ENCODE peak calls at places on chromosome 5, in nine cellular contexts. K is pancreas; N is cardiac muscle cell; H is mammary epithelial cell; G is CD8-positive, alpha-beta T cell; E is psoas muscle; L is astrocyte; F is GM12878; Y is A549. S is an unnamed sample.

GRCh38 chr5:174329738-174330137 is 284.2 kb downstream of the NSG2 start:
- DNase-seq in E (no peak), L (peak; percentile 65), G (no peak), H (no peak), F (no peak), K (no peak), Y (no peak), N (peak; percentile 11), S (no peak)

GRCh38 chr5:1762121-1762877 is 37.3 kb downstream of the MRPL36 start:
- DNase-seq in L (no peak), N (no peak), G (no peak), E (no peak), Y (no peak), H (no peak), F (no peak), K (peak; percentile 31), S (peak; percentile 8)

GRCh38 chr5:14486486-14486885 is 95.1 kb upstream of the OTULINL start:
- DNase-seq in K (no peak), N (no peak), Y (no peak), H (no peak), F (no peak), L (no peak), G (no peak), E (no peak), S (no peak)

GRCh38 chr5:133939668-133940067 is 28.8 kb downstream of the C5orf15 start:
- DNase-seq in Y (no peak), K (no peak), F (no peak), N (no peak), G (peak; percentile 19), L (no peak), E (no peak), H (no peak), S (no peak)

GRCh38 chr5:112333236-112333850 is 85.7 kb downstream of the EPB41L4A start:
- DNase-seq in E (no peak), H (no peak), L (no peak), F (no peak), Y (no peak), K (no peak), G (no peak), N (no peak), S (no peak)

GRCh38 chr5:14144586-14145355 is 1.6 kb downstream of the TRIO start:
- DNase-seq in G (peak; percentile 53), K (peak; percentile 80), E (peak; percentile 80), H (peak; percentile 86), F (peak; percentile 76), Y (peak; percentile 81), N (peak; percentile 75), L (no peak), S (peak; percentile 67)

GRCh38 chr5:135891804-135892203 is 3.8 kb downstream of the IL9 start:
- DNase-seq in Y (no peak), G (no peak), L (no peak), F (no peak), H (no peak), N (no peak), E (no peak), K (no peak), S (peak; percentile 29)

GRCh38 chr5:170286532-170286931 is 11.0 kb downstream of the LCP2 start:
- DNase-seq in Y (no peak), K (no peak), G (no peak), H (no peak), F (no peak), N (no peak), E (no peak), L (no peak), S (no peak)

GRCh38 chr5:31027726-31028125 is 165.8 kb upstream of the CDH6 start:
- DNase-seq in L (no peak), E (no peak), K (no peak), N (no peak), G (no peak), F (no peak), H (no peak), Y (no peak), S (no peak)

GRCh38 chr5:99879791-99880511 is 655.2 kb upstream of the FAM174A start:
- DNase-seq in L (no peak), H (no peak), N (no peak), G (no peak), E (no peak), K (no peak), Y (no peak), F (no peak), S (peak; percentile 63)

GRCh38 chr5:7755958-7756357 is 95.0 kb downstream of the CFAP90 start:
- DNase-seq in K (no peak), Y (no peak), N (no peak), G (no peak), E (no peak), H (no peak), L (no peak), F (no peak), S (no peak)

GRCh38 chr5:166369326-166369725 is 1922.1 kb upstream of the WWC1 start:
- DNase-seq in N (peak; percentile 20), Y (no peak), H (no peak), F (no peak), K (no peak), L (no peak), G (no peak), E (no peak), S (no peak)

GRCh38 chr5:175696139-175696854 is 38.4 kb downstream of the HRH2 start:
- DNase-seq in L (no peak), G (peak; percentile 83), K (peak; percentile 56), Y (peak; percentile 29), H (peak; percentile 6), F (peak; percentile 1), N (peak; percentile 49), E (peak; percentile 85), S (peak; percentile 88)
- TF ChIP-seq CTCF in L (peak; percentile 20), G (peak; percentile 57), K (peak; percentile 28), Y (peak; percentile 50), H (peak; percentile 31), F (peak; percentile 56), N (peak; percentile 56), E (peak; percentile 33), S (peak; percentile 96)

GRCh38 chr5:178941361-178941760 is 363 bp downstream of the ZNF454 start:
- DNase-seq in N (peak; percentile 37), Y (no peak), G (no peak), L (peak; percentile 13), E (no peak), F (no peak), H (no peak), K (peak; percentile 63), S (no peak)

DNA sequence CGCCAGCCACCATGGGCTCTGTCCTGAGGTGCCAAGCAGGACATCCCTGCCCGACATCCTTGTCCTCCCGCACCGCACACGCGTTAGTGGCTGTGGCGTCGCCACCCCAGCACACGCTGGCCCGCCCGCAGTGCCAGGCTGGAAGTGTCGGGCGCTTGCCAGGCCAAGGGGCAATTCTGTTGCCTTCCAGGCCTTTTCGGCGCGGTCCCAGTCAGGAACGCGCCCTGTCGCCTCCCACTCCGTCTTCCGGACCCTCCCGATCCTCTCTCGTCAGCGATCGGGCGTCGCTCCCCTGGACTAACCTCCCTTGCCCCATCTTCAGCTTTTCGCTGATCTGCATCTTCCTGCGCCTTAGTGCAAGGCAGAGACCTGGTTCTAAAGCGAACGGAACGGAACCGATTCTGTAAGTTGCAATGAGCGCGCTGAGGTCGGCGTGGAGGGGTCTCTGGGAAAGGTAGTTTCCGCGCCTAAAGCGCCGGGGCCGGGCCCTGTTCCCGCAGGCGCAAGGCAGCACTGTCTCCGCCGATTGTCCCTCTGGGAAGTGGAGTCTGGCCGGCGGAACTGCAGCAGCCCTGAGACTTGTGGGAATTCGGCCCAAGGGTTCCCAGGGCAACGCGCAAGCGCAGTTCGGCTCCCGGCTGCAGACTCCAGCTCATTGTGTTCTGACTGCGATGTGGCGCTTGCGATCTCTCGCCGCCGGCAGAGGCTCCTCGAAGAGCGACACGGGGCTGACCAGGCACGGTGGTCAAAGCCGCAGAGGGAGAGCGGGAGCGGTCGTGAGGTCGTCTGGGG is at the start of gene ZNF454:
- DNase-seq in F (no peak), E (peak; percentile 91), L (peak; percentile 92), N (peak; percentile 98), Y (no peak), K (peak; percentile 96), H (no peak), G (no peak), S (no peak)
- H3K9me3 ChIP-seq in F (peaks cover 13% of the 10 kb centered on the region), E (peaks cover 49% of the 10 kb centered on the region), L (peaks cover 62% of the 10 kb centered on the region), N (no peaks in the 10 kb centered on the region), Y (peaks cover 44% of the 10 kb centered on the region), K (no peaks in the 10 kb centered on the region), H (peaks cover 66% of the 10 kb centered on the region), G (peaks cover 25% of the 10 kb centered on the region), S (peaks cover 7% of the 10 kb centered on the region)

DNA sequence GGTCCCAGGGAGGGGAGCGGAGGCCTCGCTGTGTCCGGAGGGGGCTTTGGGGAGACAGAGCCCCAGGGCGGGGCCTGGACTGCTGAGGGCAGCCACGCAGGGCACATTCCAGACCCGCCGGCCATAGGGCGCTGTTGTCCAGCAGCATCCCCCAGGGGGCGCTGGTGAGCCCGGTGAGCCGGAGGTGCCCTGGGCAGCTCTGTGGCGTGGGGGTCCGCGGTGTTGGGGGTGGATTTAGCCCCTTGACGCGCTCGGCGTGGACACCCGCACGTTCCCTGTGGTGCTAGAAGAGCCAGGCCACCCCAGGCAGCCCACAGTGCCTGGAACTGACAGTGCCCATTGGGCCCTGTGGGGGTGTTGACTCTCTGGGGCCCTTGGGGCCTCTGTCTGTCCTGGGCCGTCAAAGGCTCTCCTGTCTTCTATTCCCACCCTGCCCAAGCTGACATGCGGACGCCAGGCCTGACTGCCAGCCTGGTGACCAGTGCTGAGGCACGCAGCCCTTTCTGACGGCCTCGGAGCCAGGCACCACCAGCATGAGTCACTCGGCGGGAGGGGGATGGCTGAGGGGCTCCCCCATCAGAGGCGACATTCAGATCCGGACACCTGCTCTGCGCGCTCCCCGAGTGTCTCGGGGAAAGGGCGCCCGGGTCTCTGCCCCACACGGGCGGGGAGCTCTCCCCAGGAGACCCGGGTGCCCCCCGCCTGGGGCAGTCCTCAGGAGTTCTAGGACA is 23.9 kb downstream of the TPPP start:
- DNase-seq in F (no peak), Y (no peak), E (peak; percentile 75), G (peak; percentile 73), H (no peak), K (peak; percentile 73), N (peak; percentile 41), L (peak; percentile 35), S (peak; percentile 68)
- TF ChIP-seq CTCF in F (peak; percentile 92), Y (peak; percentile 69), E (peak; percentile 51), G (peak; percentile 72), H (peak; percentile 56), K (peak; percentile 52), N (peak; percentile 86), L (peak; percentile 23), S (peak; percentile 96)

GRCh38 chr5:140791111-140791510 is 3.5 kb upstream of the PCDHA2 start:
- DNase-seq in H (no peak), L (no peak), N (no peak), E (no peak), G (no peak), F (no peak), K (no peak), Y (no peak), S (no peak)
- H3K9me3 ChIP-seq in H (peaks cover 34% of the 10 kb centered on the region), L (peaks cover 17% of the 10 kb centered on the region), N (no peaks in the 10 kb centered on the region), E (peaks cover 21% of the 10 kb centered on the region), G (peaks cover 23% of the 10 kb centered on the region), F (peaks cover 6% of the 10 kb centered on the region), K (peaks cover 10% of the 10 kb centered on the region), Y (peaks cover 36% of the 10 kb centered on the region), S (peaks cover 6% of the 10 kb centered on the region)